ENCODE peak calls at places on chromosome 16, in four cellular contexts. B, T, J and Q are unnamed samples.

GRCh38 chr16:66135376-66135775 is 231.1 kb upstream of the CDH5 start:
- DNase-seq in B (no peak), T (no peak), J (no peak), Q (no peak)

GRCh38 chr16:49810769-49811315 is 45.1 kb downstream of the ZNF423 start:
- DNase-seq in B (no peak), T (no peak), J (no peak), Q (no peak)

GRCh38 chr16:80899804-80900592 is 95.6 kb upstream of the CDYL2 start:
- DNase-seq in B (no peak), T (peak), J (peak), Q (no peak)

GRCh38 chr16:75559564-75560372 is 3.7 kb upstream of the TMEM231 start:
- DNase-seq in B (no peak), T (peak), J (no peak), Q (peak)

GRCh38 chr16:71351558-71351901 is 7.0 kb upstream of the CALB2 start:
- DNase-seq in B (no peak), T (no peak), J (no peak), Q (no peak)

GRCh38 chr16:53052519-53053501 is at the start of gene CHD9NB:
- DNase-seq in B (no peak), T (no peak), J (peak), Q (no peak)

GRCh38 chr16:24670623-24671454 is 58.6 kb upstream of the TNRC6A start:
- DNase-seq in B (no peak), T (no peak), J (no peak), Q (no peak)

GRCh38 chr16:71882505-71883192 is 1.3 kb downstream of the ZNF821 start:
- DNase-seq in B (peak), T (peak), J (peak), Q (peak)

GRCh38 chr16:57618306-57619132 is 9.9 kb upstream of the ADGRG1 start:
- DNase-seq in B (no peak), T (no peak), J (no peak), Q (no peak)

GRCh38 chr16:67481561-67482259 is 753 bp upstream of the ATP6V0D1 start:
- DNase-seq in B (no peak), T (no peak), J (peak), Q (no peak)

GRCh38 chr16:66326995-66327513 is 39.4 kb upstream of the CDH5 start:
- DNase-seq in B (no peak), T (peak), J (peak), Q (no peak)

GRCh38 chr16:67311607-67312449 is 14.7 kb downstream of the KCTD19 start:
- DNase-seq in B (peak), T (no peak), J (peak), Q (peak)

GRCh38 chr16:90057738-90058173 is 19.4 kb downstream of the PRDM7 start:
- DNase-seq in B (no peak), T (peak), J (peak), Q (no peak)

GRCh38 chr16:3902731-3903130 is 22.2 kb upstream of the CREBBP start:
- DNase-seq in B (no peak), T (no peak), J (no peak), Q (no peak)

GRCh38 chr16:31876955-31877828 is 3.6 kb downstream of the ZNF267 start:
- DNase-seq in B (peak), T (no peak), J (peak), Q (no peak)

GRCh38 chr16:48462146-48462740 is 77.0 kb upstream of the SIAH1 start:
- DNase-seq in B (no peak), T (no peak), J (no peak), Q (no peak)

GRCh38 chr16:68149596-68149995 is 64.4 kb downstream of the NFATC3 start:
- DNase-seq in B (no peak), T (no peak), J (no peak), Q (no peak)

GRCh38 chr16:50270510-50271147 is 4.3 kb downstream of the ADCY7 start:
- DNase-seq in B (no peak), T (no peak), J (no peak), Q (no peak)

GRCh38 chr16:54627616-54628015 is 303.0 kb upstream of the IRX5 start:
- DNase-seq in B (no peak), T (no peak), J (no peak), Q (no peak)

GRCh38 chr16:72932050-72932449 is 115.9 kb downstream of the ZFHX3 start:
- DNase-seq in B (no peak), T (no peak), J (no peak), Q (no peak)

GRCh38 chr16:47728229-47728628 is 267.1 kb downstream of the PHKB start:
- DNase-seq in B (no peak), T (no peak), J (no peak), Q (no peak)

GRCh38 chr16:28167221-28167620 is 44.5 kb downstream of the XPO6 start:
- DNase-seq in B (no peak), T (no peak), J (no peak), Q (no peak)

GRCh38 chr16:31099860-31100638 is 5.5 kb upstream of the VKORC1 start:
- DNase-seq in B (no peak), T (no peak), J (peak), Q (no peak)

GRCh38 chr16:81264386-81264785 is 25.9 kb downstream of the BCO1 start:
- DNase-seq in B (no peak), T (no peak), J (no peak), Q (no peak)

GRCh38 chr16:82655720-82656500 is 29.1 kb downstream of the CDH13 start:
- DNase-seq in B (no peak), T (no peak), J (no peak), Q (no peak)

GRCh38 chr16:89912627-89913026 is 6.0 kb upstream of the MC1R start:
- DNase-seq in B (no peak), T (no peak), J (no peak), Q (no peak)

GRCh38 chr16:67661101-67661661 is 421 bp downstream of the PARD6A start:
- DNase-seq in B (no peak), T (no peak), J (no peak), Q (no peak)

GRCh38 chr16:35431829-35432663 is 1972.6 kb downstream of the TP53TG3F start:
- DNase-seq in B (no peak), T (peak), J (no peak), Q (peak)

GRCh38 chr16:54411555-54411954 is 125.0 kb upstream of the IRX3 start:
- DNase-seq in B (no peak), T (no peak), J (no peak), Q (no peak)

GRCh38 chr16:11836653-11837244 is 14.6 kb downstream of the RSL1D1 start:
- DNase-seq in B (no peak), T (no peak), J (no peak), Q (no peak)

GRCh38 chr16:10122546-10122945 is 59.7 kb downstream of the GRIN2A start:
- DNase-seq in B (no peak), T (peak), J (peak), Q (peak)
- TF ChIP-seq TARDBP in B (no peak), T (no peak), J (no peak), Q (no peak)

DNA sequence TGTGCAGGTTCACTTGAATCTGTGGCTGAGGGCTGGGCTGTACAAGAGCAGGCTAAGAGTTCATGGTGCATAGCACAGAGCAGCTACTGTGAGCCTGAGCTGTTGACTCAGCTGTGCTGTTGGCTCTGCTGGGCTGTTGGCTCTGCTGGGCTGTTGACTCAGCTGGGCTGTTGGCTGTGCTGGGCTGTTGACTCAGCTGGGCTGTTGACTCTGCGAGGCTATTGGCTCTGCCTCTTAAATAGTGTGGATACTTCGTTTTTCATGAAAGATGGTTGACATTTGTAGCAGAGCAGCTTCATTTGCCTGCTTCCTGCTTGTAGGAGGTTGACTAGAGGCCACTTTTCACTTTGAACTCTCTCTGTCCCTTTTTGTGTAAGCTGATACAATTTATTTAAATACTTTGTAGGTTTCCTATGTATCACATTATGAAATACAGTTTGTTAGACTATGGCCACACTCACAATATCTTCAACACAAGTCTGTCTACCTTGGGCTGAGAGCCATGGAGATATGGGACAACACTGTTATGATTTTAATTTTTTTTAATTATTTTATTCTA is 40.3 kb upstream of the CCNF start:
- DNase-seq in B (no peak), T (no peak), J (peak), Q (no peak)
- TF ChIP-seq TARDBP in B (no peak), T (no peak), J (peak), Q (no peak)

GRCh38 chr16:88020513-88020885 is 69.3 kb downstream of the BANP start:
- DNase-seq in B (no peak), T (no peak), J (no peak), Q (no peak)

GRCh38 chr16:88017006-88017405 is 65.8 kb downstream of the BANP start:
- DNase-seq in B (no peak), T (no peak), J (no peak), Q (no peak)

GRCh38 chr16:88017551-88018101 is 66.4 kb downstream of the BANP start:
- DNase-seq in B (no peak), T (no peak), J (no peak), Q (no peak)

GRCh38 chr16:88022076-88023042 is 71.1 kb downstream of the BANP start:
- DNase-seq in B (no peak), T (no peak), J (no peak), Q (no peak)

GRCh38 chr16:88019847-88020512 is 68.7 kb downstream of the BANP start:
- DNase-seq in B (no peak), T (no peak), J (no peak), Q (no peak)
- TF ChIP-seq TARDBP in B (no peak), T (no peak), J (no peak), Q (no peak)

DNA sequence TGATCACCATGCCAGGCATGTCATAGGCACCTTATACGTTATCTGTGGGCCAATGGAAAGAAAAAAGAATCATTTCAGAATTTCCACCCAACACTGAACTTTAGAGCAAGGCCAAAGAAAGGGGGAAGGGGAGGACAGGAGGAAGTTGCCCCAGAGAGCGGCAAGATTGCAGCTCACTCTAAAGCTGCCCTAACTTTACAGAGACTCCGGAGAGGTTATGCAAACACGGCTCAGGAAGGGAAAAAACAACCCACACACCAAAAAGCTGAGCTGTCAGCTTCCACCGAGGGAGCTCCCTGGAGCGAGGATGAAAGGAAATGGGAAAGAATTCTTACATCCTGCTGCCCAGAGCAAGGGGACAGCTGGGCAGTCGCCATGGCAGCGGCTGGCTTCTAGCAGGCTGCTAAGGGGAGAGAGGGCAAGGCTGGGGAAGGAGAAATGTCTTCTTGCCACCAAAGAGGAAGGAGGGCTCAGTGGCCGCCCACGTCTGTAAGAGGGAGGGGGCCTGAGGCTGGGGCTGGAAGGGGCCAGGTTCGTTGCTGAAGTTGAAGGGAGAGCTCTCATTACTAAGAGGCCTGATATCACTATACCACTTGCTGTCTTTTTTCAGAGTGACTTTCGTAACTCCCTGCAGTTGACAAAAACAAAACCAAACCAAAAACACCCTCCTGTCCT is 18.2 kb downstream of the COTL1 start:
- DNase-seq in B (no peak), T (no peak), J (peak), Q (no peak)
- TF ChIP-seq TARDBP in B (no peak), T (no peak), J (peak), Q (no peak)

DNA sequence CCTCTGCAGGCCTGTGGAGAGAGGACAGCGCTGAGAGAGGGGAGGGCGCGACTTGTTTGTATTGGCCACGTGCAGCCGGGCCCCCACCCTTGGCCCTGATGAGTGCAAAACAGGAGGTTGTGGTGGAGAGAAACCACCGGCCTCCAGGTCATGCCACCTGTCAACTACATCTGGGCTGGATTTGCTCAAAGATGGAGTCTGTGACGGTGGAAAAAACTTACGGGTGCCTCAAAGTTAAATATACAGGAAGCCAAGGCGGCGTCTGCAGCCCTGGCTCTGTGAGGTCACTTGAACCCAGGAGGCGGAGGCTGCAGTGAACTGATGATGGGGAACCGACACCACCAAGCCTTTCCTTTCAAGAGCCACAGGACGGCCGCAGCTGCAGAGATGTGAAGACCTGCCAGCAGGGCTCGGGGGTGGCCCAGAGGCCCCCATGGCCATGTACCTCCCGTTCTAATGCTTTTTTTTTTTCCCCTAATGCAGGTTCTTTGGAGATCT is 15.6 kb downstream of the C16orf74 start:
- DNase-seq in B (peak), T (no peak), J (no peak), Q (no peak)
- TF ChIP-seq TARDBP in B (no peak), T (no peak), J (no peak), Q (no peak)